ENCODE peak calls at places on chromosomes 16 and 17, in seven cellular contexts. A is left ventricle myocardium inferior, Q is endothelial cell, G is colonic mucosa, C is tibial artery, B is IMR-90, L is mucosa of descending colon. K is an unnamed sample.

GRCh38 chr16:75025766-75026165 is 26.9 kb downstream of the ZNRF1 start:
- DNase-seq in A (no peak), Q (no peak), G (no peak), C (no peak), B (peak; percentile 61), L (no peak), K (no peak)

GRCh38 chr17:41415833-41416335 is 8.5 kb downstream of the KRT37 start:
- DNase-seq in A (no peak), Q (no peak), G (no peak), C (peak; percentile 58), B (peak; percentile 55), L (no peak), K (no peak)

GRCh38 chr17:59512844-59513383 is 52.5 kb upstream of the DHX40 start:
- DNase-seq in A (no peak), Q (no peak), G (no peak), C (no peak), B (no peak), L (no peak), K (no peak)

GRCh38 chr17:6366144-6366755 is 68.7 kb downstream of the AIPL1 start:
- DNase-seq in A (no peak), Q (no peak), G (no peak), C (no peak), B (peak; percentile 24), L (no peak), K (no peak)

GRCh38 chr16:89133457-89134127 is 38.0 kb upstream of the CDH15 start:
- DNase-seq in A (peak; percentile 5), Q (no peak), G (no peak), C (no peak), B (no peak), L (peak; percentile 40), K (no peak)

GRCh38 chr16:9364721-9365693 is 273.6 kb downstream of the HAPSTR1 start:
- DNase-seq in A (peak; percentile 79), Q (no peak), G (peak; percentile 38), C (peak; percentile 94), B (no peak), L (peak; percentile 49), K (no peak)

GRCh38 chr16:57863434-57864160 is 61.3 kb upstream of the KIFC3 start:
- DNase-seq in A (peak; percentile 45), Q (peak; percentile 37), G (peak; percentile 58), C (peak; percentile 65), B (peak; percentile 79), L (no peak), K (no peak)

GRCh38 chr16:963913-964695 is 6.7 kb downstream of the LMF1 start:
- DNase-seq in A (no peak), Q (no peak), G (no peak), C (no peak), B (no peak), L (no peak), K (no peak)

GRCh38 chr17:40112191-40112590 is 9.6 kb upstream of the MSL1 start:
- DNase-seq in A (no peak), Q (no peak), G (no peak), C (no peak), B (no peak), L (no peak), K (no peak)

GRCh38 chr16:68298907-68299515 is 11.7 kb downstream of the SLC7A6OS start:
- DNase-seq in A (peak; percentile 68), Q (no peak), G (no peak), C (peak; percentile 58), B (peak; percentile 77), L (no peak), K (no peak)

GRCh38 chr17:37413875-37414519 is 7.3 kb downstream of the TADA2A start:
- DNase-seq in A (no peak), Q (no peak), G (no peak), C (no peak), B (peak; percentile 20), L (no peak), K (no peak)

GRCh38 chr17:20299013-20299412 is 168.3 kb downstream of the LGALS9B start:
- DNase-seq in A (no peak), Q (no peak), G (no peak), C (no peak), B (no peak), L (no peak), K (no peak)

GRCh38 chr17:71260366-71260765 is 860.5 kb upstream of the SOX9 start:
- DNase-seq in A (no peak), Q (no peak), G (no peak), C (no peak), B (peak; percentile 51), L (no peak), K (no peak)

DNA sequence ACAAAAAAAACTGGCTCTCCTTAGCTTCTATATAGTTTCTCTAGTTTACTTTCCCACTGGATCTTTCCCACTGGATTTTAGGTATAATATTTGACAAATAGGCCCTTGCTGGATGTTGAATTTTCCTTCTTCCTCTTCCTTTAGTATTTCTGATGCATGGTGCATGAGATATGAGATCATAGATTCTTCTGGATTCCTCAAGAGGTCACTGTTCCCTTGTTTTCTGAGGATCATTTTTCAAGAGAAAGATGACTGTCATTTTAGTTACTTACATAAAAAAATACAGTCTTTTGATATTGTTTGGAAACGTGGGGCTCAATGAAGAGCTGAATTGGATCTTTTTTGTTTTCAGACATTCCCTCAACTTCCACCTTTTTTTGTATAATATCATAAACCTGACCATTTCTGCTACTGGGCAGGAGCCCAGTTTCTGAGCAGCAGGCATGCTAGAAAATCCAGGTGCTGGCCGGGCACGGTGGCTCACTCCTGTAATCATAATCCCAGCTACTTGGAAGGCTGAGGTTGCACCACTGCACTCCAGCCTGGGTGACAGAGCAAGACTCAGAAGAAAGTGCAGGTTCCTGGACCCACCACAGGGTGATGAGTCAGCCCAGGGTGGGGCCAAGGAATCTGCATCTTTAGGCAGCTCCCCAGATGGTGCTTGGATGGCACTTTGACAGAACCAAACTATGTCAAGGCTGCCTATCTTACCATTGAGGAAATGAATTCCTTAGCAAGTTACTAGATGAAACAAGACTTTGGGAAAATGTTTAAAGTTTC is 70.3 kb downstream of the SDR42E1 start:
- DNase-seq in A (no peak), Q (no peak), G (no peak), C (no peak), B (peak; percentile 64), L (no peak), K (peak; percentile 7)
- TF ChIP-seq CTCF in A (peak; percentile 64), Q (peak; percentile 52), G (peak; percentile 40), C (peak; percentile 26), B (peak; percentile 60), L (no peak), K (peak; percentile 50)

DNA sequence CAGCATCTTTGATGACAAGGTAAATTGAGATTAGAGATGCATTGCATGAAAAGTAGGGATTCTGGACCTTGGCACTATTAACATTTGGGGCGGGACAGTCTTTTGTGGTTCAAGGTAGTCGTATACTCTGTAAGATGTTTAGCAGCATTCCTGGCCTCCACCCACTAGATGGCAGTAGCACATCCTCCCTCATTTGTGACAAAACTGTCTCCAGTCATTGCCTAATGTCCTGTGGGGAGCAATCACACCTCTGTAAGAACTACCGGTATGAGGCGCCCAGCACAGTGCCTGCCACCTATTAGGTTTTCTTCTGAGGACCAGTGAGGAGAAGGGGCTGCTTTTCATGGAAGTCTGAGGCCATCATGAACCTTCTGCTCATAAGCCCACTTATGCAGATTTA is 180.8 kb downstream of the RBFOX1 start:
- DNase-seq in A (no peak), Q (no peak), G (no peak), C (no peak), B (no peak), L (no peak), K (peak; percentile 30)
- TF ChIP-seq CTCF in A (no peak), Q (peak; percentile 27), G (no peak), C (no peak), B (no peak), L (no peak), K (peak; percentile 11)

DNA sequence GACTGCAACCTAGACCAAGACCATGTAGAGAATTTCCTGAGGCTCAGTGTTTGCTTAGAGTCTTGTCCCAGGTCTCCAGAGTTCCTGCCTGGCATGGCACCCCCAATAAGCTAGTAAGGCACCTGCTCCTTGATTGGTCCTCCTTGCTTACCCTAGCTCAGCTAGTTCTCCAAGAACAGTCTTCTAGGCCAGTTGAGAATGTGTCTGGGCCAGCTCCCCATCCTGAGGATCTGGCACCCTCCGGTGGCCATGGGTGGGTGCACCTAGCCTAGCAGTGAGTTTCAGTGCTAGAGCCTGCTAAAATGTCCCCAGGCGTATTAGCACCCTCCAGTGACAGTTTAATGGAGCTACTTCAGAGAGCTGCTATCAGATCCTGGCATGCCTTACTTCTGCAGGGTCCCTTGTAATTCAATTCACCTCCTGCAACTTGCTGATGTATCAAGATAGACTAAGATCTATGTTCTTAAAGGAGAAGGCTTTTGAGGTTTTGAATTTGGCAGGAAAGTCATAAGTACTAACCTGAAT is 44.4 kb upstream of the MED13 start:
- DNase-seq in A (no peak), Q (peak; percentile 54), G (peak; percentile 73), C (no peak), B (peak; percentile 60), L (peak; percentile 69), K (peak; percentile 80)
- TF ChIP-seq CTCF in A (peak; percentile 30), Q (peak; percentile 38), G (peak; percentile 72), C (no peak), B (peak; percentile 65), L (peak; percentile 63), K (peak; percentile 72)

DNA sequence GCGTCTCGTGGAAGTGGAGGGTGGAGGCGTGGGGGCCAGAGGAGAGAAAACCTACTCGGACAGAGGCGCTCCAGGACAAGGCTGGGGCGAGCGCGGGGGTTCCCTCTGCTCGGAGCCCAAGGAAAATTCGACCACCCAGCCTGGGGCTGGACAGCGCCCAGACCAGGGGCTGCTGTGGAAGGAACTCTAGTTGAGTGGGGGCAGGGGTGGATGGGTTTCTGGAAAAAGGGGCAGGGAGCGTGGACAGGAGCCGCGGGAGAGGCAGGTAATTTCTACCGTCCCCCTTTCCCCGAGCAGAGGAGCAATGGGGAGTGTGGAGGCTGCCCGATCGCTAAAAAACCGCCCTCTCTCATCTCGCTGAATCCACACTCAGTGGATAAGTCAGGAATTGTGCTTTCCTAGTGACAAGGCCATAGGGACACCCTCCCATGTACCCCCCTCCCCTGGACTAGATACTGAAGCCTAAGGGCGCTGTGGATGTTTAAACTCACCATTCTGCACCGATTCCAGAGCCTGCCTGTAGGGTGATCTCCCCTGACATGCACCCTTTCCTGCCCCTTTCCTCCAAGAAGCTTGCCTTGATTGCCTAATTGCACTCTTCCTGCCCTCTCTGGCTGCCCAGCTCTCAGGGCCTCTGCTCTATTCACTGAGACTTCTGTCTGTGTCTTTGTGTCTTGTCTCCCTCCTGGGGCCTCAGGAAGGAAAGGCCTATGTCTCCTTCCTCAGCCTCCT is 90.7 kb upstream of the TMEM97 start:
- DNase-seq in A (no peak), Q (peak; percentile 27), G (no peak), C (no peak), B (no peak), L (no peak), K (no peak)
- TF ChIP-seq CTCF in A (no peak), Q (no peak), G (no peak), C (no peak), B (peak; percentile 7), L (no peak), K (peak; percentile 13)

GRCh38 chr17:7572588-7573323 is 6.7 kb upstream of the CD68 start:
- DNase-seq in A (peak; percentile 99), Q (peak; percentile 100), G (peak; percentile 100), C (peak; percentile 100), B (peak; percentile 99), L (peak; percentile 100), K (peak; percentile 99)
- TF ChIP-seq CTCF in A (peak; percentile 9), Q (no peak), G (no peak), C (no peak), B (no peak), L (peak; percentile 20), K (no peak)

DNA sequence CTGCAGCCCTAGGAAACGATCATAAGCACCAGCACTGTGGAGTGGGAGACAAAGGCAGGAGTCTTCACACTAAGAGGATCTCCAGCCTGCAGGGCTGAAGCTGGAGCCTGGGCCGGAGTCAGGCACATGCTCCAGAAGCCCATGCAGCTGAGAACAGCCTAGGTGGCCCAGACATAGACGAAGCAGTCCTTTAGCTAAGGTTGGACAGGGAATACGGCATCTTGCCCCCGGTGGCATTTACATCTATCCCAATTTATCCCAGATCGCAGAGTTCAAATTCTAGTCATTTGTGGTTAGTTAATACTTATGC is 13.9 kb downstream of the TSPOAP1 start:
- DNase-seq in A (no peak), Q (peak; percentile 1), G (no peak), C (peak; percentile 8), B (no peak), L (no peak), K (no peak)
- TF ChIP-seq CTCF in A (no peak), Q (no peak), G (no peak), C (no peak), B (no peak), L (no peak), K (no peak)

K was measured in activated CD8-positive, alpha-beta T cell treated with anti-CD3 and anti-CD28 coated beads for 36 hours.